ENCODE peak calls at places on chromosomes 3 and 15, in four cellular contexts. P, B, G and T are unnamed samples.

GRCh38 chr3:82308755-82309154 is 547.3 kb upstream of the GBE1 start:
- DNase-seq in B (no peak), P (no peak), G (no peak), T (no peak)

GRCh38 chr3:173750591-173750990 is 353.0 kb downstream of the NLGN1 start:
- DNase-seq in P (no peak), G (no peak), B (no peak), T (no peak)

GRCh38 chr3:112815981-112816380 is 30.7 kb downstream of the CD200R1L start:
- DNase-seq in B (no peak), G (no peak), P (peak; percentile 67), T (no peak)

GRCh38 chr15:41894791-41895463 is 1.1 kb upstream of the SPTBN5 start:
- DNase-seq in G (no peak), B (peak; percentile 72), P (peak; percentile 78), T (peak; percentile 92)

GRCh38 chr15:47398115-47398514 is 319.2 kb upstream of the SEMA6D start:
- DNase-seq in P (no peak), G (no peak), B (no peak), T (no peak)

GRCh38 chr15:43232289-43232874 is 11.6 kb upstream of the EPB42 start:
- DNase-seq in P (no peak), B (no peak), G (no peak), T (no peak)

GRCh38 chr3:170037463-170038433 is at the start of gene GPR160:
- DNase-seq in P (peak; percentile 15), G (peak; percentile 80), B (peak; percentile 89), T (peak; percentile 87)

GRCh38 chr3:49415931-49416601 is 3.8 kb downstream of the TCTA start:
- DNase-seq in P (no peak), G (no peak), B (no peak), T (peak; percentile 60)

GRCh38 chr3:115072265-115073008 is 74.7 kb downstream of the ZBTB20 start:
- DNase-seq in G (no peak), P (peak; percentile 46), B (no peak), T (no peak)

GRCh38 chr3:169147246-169148008 is 516.1 kb downstream of the MECOM start:
- DNase-seq in B (peak; percentile 31), P (peak; percentile 61), G (peak; percentile 73), T (peak; percentile 31)

GRCh38 chr3:35679409-35680080 is 40.2 kb downstream of the ARPP21 start:
- DNase-seq in G (no peak), P (no peak), B (no peak), T (no peak)

GRCh38 chr3:173037840-173038483 is 103.1 kb downstream of the SPATA16 start:
- DNase-seq in B (no peak), P (no peak), G (no peak), T (no peak)

GRCh38 chr3:66110840-66111239 is 72.1 kb upstream of the MAGI1 start:
- DNase-seq in G (no peak), B (no peak), P (no peak), T (no peak)

GRCh38 chr3:100954990-100955389 is 38.2 kb downstream of the ABI3BP start:
- DNase-seq in B (no peak), G (no peak), P (peak; percentile 97), T (no peak)

GRCh38 chr3:48684480-48685143 is 1.1 kb downstream of the NCKIPSD start:
- DNase-seq in G (no peak), P (peak; percentile 38), B (peak; percentile 60), T (peak; percentile 60)

GRCh38 chr3:52054689-52055511 is 1.5 kb downstream of the DUSP7 start:
- DNase-seq in G (peak; percentile 57), P (peak; percentile 15), B (no peak), T (no peak)

GRCh38 chr15:96619171-96619570 is 288.7 kb downstream of the NR2F2 start:
- DNase-seq in P (no peak), G (no peak), B (no peak), T (no peak)

GRCh38 chr3:127072221-127072771 is 89.4 kb downstream of the PLXNA1 start:
- DNase-seq in P (no peak), B (no peak), G (no peak), T (no peak)

GRCh38 chr3:48899298-48899697 is 616 bp upstream of the SLC25A20 start:
- DNase-seq in B (no peak), G (no peak), P (no peak), T (no peak)

GRCh38 chr3:111956995-111957736 is 21.7 kb upstream of the ABHD10 start:
- DNase-seq in B (no peak), G (no peak), P (no peak), T (no peak)

GRCh38 chr3:93988283-93988682 is 8.3 kb downstream of the ARL13B start:
- DNase-seq in P (peak; percentile 36), B (no peak), G (no peak), T (no peak)

GRCh38 chr15:72770673-72771328 is 12.8 kb downstream of the ADPGK start:
- DNase-seq in P (no peak), G (no peak), B (no peak), T (no peak)
- TF ChIP-seq CTCF in P (peak; percentile 5), G (no peak), B (no peak), T (no peak)

GRCh38 chr3:159884661-159885402 is 103.8 kb upstream of the IL12A start:
- DNase-seq in B (no peak), G (no peak), P (peak; percentile 65), T (peak; percentile 57)
- TF ChIP-seq CTCF in B (peak; percentile 59), G (peak; percentile 59), P (peak; percentile 67), T (peak; percentile 29)

GRCh38 chr15:90221251-90221900 is 12.4 kb downstream of the CIB1 start:
- DNase-seq in G (peak; percentile 63), P (peak; percentile 86), B (peak; percentile 77), T (peak; percentile 82)
- TF ChIP-seq CTCF in G (peak; percentile 45), P (peak; percentile 89), B (peak; percentile 78), T (peak; percentile 74)

GRCh38 chr3:119146578-119147375 is 812 bp downstream of the TEX55 start:
- DNase-seq in P (no peak), G (no peak), B (no peak), T (no peak)

GRCh38 chr3:119145128-119145499 is 851 bp upstream of the TEX55 start:
- DNase-seq in B (no peak), G (no peak), P (no peak), T (no peak)

GRCh38 chr3:119147494-119147893 is 1.5 kb downstream of the TEX55 start:
- DNase-seq in B (no peak), P (no peak), G (no peak), T (no peak)

GRCh38 chr3:119148493-119149180 is 2.7 kb downstream of the TEX55 start:
- DNase-seq in B (no peak), P (peak; percentile 79), G (no peak), T (no peak)

GRCh38 chr3:119145500-119146167 is at the start of gene TEX55:
- DNase-seq in G (no peak), P (peak; percentile 61), B (no peak), T (peak; percentile 76)
- TF ChIP-seq CTCF in G (peak; percentile 52), P (peak; percentile 76), B (peak; percentile 49), T (peak; percentile 28)

GRCh38 chr3:196524527-196524926 is 9.4 kb upstream of the SMCO1 start:
- DNase-seq in P (peak; percentile 17), B (no peak), G (no peak), T (no peak)
- TF ChIP-seq CTCF in P (peak; percentile 25), B (no peak), G (no peak), T (no peak)

DNA sequence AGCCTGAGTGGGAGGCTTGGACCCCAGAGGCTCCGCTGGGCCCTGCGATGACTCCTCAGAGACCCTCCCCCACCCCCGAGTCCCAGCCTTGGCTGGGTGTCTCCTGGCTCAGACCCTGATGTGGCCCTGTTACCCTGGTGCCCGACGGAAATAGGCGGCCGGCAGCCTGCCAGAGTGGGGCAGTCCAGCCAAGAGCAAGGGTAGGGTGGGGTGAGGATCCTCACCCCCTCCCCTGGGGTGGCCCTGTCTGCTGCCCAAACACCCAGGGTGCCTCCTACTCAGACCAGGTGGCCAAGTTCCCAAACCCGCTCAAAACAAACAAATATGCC is 15.3 kb downstream of the TNK2 start:
- DNase-seq in P (no peak), G (no peak), B (peak; percentile 62), T (no peak)
- TF ChIP-seq CTCF in P (no peak), G (no peak), B (no peak), T (no peak)

DNA sequence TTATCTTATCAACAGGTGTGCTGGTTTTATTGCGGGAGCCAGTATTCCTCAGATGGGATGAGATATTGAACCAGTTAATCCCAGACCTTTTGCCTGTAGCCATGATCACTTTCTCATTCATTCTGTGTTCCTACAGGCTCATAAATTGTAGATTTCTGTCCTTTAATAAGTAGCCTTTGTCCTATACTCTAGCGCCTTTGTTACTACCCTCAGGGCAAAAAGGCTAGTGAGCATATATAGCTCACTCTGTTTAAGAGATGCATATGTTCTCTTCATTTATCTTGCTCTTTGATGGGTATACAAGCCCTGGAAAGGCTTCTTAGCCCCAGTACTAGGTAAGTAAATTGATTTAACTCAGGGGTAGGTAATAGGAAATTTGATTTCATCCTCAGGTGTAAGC is 95.1 kb downstream of the OXSM start:
- DNase-seq in B (no peak), P (no peak), G (no peak), T (no peak)
- TF ChIP-seq CTCF in B (no peak), P (no peak), G (no peak), T (no peak)

GRCh38 chr3:9820944-9821343 is 10.9 kb downstream of the TTLL3 start:
- DNase-seq in G (no peak), P (peak; percentile 23), B (no peak), T (no peak)
- TF ChIP-seq CTCF in G (peak; percentile 18), P (peak; percentile 39), B (peak; percentile 26), T (no peak)

DNA sequence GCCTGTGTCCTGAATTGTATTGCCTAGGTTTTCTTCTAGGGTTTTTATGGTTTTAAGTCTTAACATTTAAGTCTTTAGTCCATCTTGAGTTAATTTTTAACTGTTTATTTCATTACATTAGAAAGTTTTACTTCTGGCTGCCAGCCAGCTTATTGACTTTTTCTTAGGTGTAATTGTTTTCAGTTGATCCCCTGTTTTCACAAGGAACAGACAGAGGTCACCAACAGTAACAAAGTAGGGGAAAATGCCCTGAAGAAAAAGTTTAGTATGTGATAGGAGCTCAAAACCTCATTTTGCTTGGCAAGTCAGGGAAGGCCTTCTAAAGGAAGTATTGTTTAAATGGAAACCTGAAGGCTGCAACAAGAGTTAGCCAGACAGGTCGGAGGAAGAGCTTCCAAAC is 10.4 kb downstream of the WDR48 start:
- DNase-seq in G (no peak), B (no peak), P (no peak), T (no peak)
- TF ChIP-seq CTCF in G (no peak), B (no peak), P (no peak), T (no peak)

DNA sequence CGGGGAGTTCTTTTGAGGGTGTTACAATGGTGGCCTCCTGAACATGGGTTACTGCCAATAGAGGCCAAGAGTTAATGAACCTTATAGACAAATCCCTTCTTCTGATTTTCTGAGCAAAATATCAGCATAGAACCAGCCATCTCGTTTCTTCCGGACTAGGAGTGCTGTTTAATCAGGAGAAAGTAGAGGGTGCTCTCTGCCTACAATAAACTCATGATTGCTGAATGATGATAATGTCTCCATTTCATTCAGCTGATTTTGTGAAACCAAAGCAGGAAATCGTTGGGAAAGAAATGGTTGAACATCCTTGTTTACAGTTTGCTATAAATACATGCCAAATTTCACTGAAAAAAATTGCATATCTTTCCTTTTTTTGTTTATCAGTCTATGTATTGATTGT is 142.8 kb upstream of the PLSCR5 start:
- DNase-seq in G (no peak), P (peak; percentile 33), B (no peak), T (no peak)
- TF ChIP-seq CTCF in G (no peak), P (peak; percentile 39), B (no peak), T (no peak)